ENCODE peak calls at places on chromosomes 2 and 18, in four cellular contexts. X is thoracic aorta, C is GM23248, J is colonic mucosa. M is an unnamed sample. For H3K4me1, the result is how much of the 10 kb centered on the place peaks cover.

GRCh38 chr2:176161817-176162626 is 4.9 kb downstream of the HOXD3 start:
- DNase-seq in X (no peak), C (peak), J (no peak), M (no peak)

GRCh38 chr2:71833855-71834554 is 313.7 kb downstream of the CYP26B1 start:
- DNase-seq in X (no peak), C (peak), J (peak), M (peak)

GRCh38 chr2:202113571-202114142 is 40.6 kb downstream of the KIAA2012 start:
- DNase-seq in X (no peak), C (peak), J (no peak), M (no peak)

GRCh38 chr2:192499476-192499875 is 304.7 kb upstream of the TMEFF2 start:
- DNase-seq in X (no peak), C (peak), J (no peak), M (no peak)

GRCh38 chr18:13397504-13398163 is 179.1 kb downstream of the LDLRAD4 start:
- DNase-seq in X (no peak), C (no peak), J (no peak), M (no peak)

GRCh38 chr2:78940998-78941397 is 84.5 kb upstream of the REG3G start:
- DNase-seq in X (no peak), C (no peak), J (no peak), M (no peak)

GRCh38 chr2:84959045-84959493 is 11.9 kb upstream of the KCMF1 start:
- DNase-seq in X (no peak), C (peak), J (no peak), M (no peak)

GRCh38 chr18:9898792-9899549 is 13.2 kb downstream of the TXNDC2 start:
- DNase-seq in X (no peak), C (peak), J (no peak), M (no peak)

GRCh38 chr2:175690113-175690716 is 311.9 kb downstream of the LNPK start:
- DNase-seq in X (no peak), C (peak), J (peak), M (no peak)

GRCh38 chr18:27202771-27203170 is 17.7 kb upstream of the CHST9 start:
- DNase-seq in X (no peak), C (no peak), J (no peak), M (no peak)

GRCh38 chr2:200028998-200029397 is 73.6 kb downstream of the MAIP1 start:
- DNase-seq in X (no peak), C (no peak), J (no peak), M (no peak)

GRCh38 chr2:120673205-120673550 is 62.5 kb upstream of the GLI2 start:
- DNase-seq in X (no peak), C (no peak), J (no peak), M (no peak)

GRCh38 chr2:241279413-241279812 is 36.1 kb downstream of the HDLBP start:
- DNase-seq in X (no peak), C (peak), J (no peak), M (no peak)

GRCh38 chr2:135974036-135974435 is 11.4 kb downstream of the DARS1 start:
- DNase-seq in X (no peak), C (no peak), J (no peak), M (no peak)

GRCh38 chr2:240259924-240260529 is 119.6 kb upstream of the OTOS start:
- DNase-seq in X (no peak), C (no peak), J (no peak), M (peak)

GRCh38 chr2:65744801-65745200 is 312.4 kb upstream of the SPRED2 start:
- DNase-seq in X (no peak), C (no peak), J (no peak), M (no peak)

GRCh38 chr2:46364797-46365457 is 67.7 kb downstream of the EPAS1 start:
- DNase-seq in X (no peak), C (peak), J (peak), M (no peak)

GRCh38 chr2:23536326-23536725 is 151.3 kb downstream of the KLHL29 start:
- DNase-seq in X (no peak), C (no peak), J (no peak), M (no peak)

GRCh38 chr18:14086459-14087231 is 45.6 kb downstream of the ZNF519 start:
- DNase-seq in X (no peak), C (peak), J (no peak), M (no peak)

GRCh38 chr2:128716371-128716770 is 397.7 kb upstream of the HS6ST1 start:
- DNase-seq in X (no peak), C (no peak), J (peak), M (no peak)

GRCh38 chr2:28434600-28434989 is 41.9 kb downstream of the FOSL2 start:
- DNase-seq in X (no peak), C (no peak), J (no peak), M (peak)

GRCh38 chr2:28437918-28438317 is 45.3 kb downstream of the FOSL2 start:
- DNase-seq in X (no peak), C (no peak), J (no peak), M (no peak)

GRCh38 chr2:28435796-28436425 is 43.3 kb downstream of the FOSL2 start:
- DNase-seq in X (no peak), C (no peak), J (peak), M (no peak)

GRCh38 chr2:28437142-28437835 is 44.6 kb downstream of the FOSL2 start:
- DNase-seq in X (no peak), C (peak), J (peak), M (no peak)

DNA sequence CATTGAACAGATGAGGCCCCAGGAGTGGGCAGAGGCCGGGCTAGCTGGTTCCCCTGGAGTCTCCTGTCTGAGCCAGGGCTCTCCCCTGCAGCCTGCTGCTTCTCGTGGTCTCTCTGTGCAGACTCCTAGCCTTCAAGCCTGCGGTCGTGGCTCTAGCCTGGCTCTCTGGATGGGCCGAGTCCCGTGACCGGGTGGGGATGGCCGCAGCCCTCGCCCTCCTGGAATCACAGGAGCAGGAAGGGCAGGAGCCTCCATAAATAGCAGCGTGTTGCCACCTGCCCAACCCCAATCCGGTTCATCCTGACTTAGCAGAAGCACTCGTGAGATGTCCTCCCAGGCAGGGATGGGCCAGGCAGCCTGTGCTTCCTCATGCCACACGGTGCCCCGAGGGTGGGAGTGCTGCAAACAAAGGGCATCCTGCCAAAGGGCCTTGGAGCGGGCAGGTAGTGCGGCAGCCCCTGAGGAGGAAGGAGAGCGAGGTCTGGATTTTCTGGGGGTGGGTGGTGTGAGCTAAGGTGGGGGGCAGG is 43.9 kb downstream of the FOSL2 start:
- DNase-seq in X (no peak), C (no peak), J (peak), M (peak)
- H3K27ac ChIP-seq in X (no peak), C (no peak), J (peak), M (no peak)

GRCh38 chr2:147879846-147880245 is 35.0 kb downstream of the ACVR2A start:
- DNase-seq in X (no peak), C (no peak), J (no peak), M (no peak)
- H3K4me1 ChIP-seq in X (under half), C (under half), J (under half), M (half or more)

DNA sequence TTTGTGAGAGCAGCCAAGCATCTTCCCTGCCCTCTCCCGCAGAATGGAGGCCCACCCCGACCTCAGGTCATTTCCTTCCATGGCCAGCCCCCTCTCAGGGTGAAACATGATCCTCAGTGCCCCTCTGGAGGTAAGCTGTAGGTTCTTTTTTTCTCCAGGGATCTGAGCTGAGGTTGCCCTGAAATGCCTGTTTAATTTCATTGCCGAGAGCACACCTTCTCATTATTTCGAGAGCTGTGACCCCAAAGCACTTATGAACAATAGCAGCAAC is 122.6 kb upstream of the LGALSL start:
- DNase-seq in X (no peak), C (no peak), J (no peak), M (no peak)
- H3K27ac ChIP-seq in X (peak), C (no peak), J (no peak), M (peak)

GRCh38 chr2:24815171-24815570 is 21.9 kb downstream of the CENPO start:
- DNase-seq in X (no peak), C (no peak), J (no peak), M (no peak)

GRCh38 chr2:24818721-24819167 is 25.5 kb downstream of the CENPO start:
- DNase-seq in X (no peak), C (peak), J (peak), M (no peak)

GRCh38 chr2:24816884-24817283 is 23.7 kb downstream of the CENPO start:
- DNase-seq in X (no peak), C (peak), J (peak), M (no peak)

GRCh38 chr2:24814498-24814897 is 21.3 kb downstream of the CENPO start:
- DNase-seq in X (no peak), C (no peak), J (no peak), M (no peak)

GRCh38 chr2:24816404-24816803 is 23.2 kb downstream of the CENPO start:
- DNase-seq in X (no peak), C (no peak), J (peak), M (no peak)
- H3K4me1 ChIP-seq in X (under half), C (under half), J (under half), M (under half)

GRCh38 chr2:213161759-213162514 is 10.5 kb upstream of the IKZF2 start:
- DNase-seq in X (no peak), C (peak), J (no peak), M (no peak)
- H3K27ac ChIP-seq in X (no peak), C (peak), J (no peak), M (no peak)

GRCh38 chr2:111122631-111123421 is 2.1 kb downstream of the BCL2L11 start:
- DNase-seq in X (no peak), C (peak), J (peak), M (peak)
- H3K4me1 ChIP-seq in X (under half), C (under half), J (under half), M (under half)

DNA sequence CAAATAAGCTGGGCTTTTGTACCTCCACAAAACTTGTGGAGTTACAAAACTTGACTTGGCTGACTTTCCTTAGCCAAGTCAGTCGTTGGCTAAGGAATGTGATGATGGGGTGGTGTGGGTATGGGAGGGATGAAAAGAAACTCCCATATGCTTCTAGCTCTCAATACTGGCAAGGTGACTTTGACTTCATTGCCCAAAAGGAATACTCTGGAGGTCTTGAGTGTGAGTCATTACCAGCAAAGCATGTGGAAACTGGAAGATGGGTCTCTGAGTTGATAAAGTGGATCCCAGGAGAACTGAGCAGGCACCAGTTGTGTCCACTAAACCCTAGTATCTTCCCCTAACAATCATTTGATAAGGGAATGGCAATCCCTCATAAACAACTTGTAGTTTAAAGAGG is 226.7 kb downstream of the GULP1 start:
- DNase-seq in X (no peak), C (peak), J (no peak), M (no peak)
- H3K27ac ChIP-seq in X (no peak), C (no peak), J (no peak), M (no peak)

DNA sequence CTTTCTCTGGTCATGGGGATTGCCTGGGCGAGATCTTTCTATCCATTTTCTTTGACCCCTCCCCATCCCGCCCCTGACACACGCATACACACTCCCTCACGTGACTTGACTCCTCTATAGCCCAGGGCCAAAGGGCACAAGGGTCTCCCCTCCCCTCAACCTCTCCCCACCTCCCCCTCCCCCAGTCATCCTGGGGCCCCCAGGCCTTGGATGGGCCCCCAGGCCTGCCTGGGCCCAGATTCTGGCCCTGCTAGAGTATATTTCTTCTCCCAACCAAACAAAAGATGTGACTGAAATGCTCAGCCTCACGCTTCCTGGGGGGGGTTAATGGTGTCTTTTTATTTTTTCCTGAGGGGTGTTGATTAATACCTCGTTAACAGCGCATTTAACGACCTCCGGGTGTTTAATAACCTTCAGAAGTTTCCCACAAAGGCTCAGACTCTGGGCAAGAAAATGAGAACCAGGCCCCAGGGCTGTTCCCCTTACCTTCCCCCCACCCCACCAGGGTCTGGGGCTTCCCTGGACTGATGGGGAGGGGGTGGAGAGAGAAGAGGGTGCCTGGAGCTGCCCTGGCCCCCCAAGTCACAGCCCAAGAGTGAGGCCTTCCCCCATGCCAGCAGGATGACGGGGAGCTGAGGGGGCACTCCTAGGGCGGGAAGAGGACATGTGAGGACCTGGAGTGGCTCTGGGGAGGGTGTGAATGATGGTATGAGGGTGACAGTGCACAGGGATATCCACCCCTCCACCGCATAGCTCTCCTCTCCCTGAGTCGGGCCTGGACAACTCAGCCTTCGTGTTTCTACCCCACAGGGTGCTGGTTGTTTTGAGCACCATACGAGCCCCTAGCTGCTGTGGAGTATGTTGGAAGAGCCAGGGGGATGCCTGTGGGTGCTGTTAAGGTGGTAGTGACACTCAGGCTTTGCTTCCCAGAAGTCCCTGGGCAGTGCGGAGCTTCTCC is 3.6 kb downstream of the PKDCC start:
- DNase-seq in X (no peak), C (no peak), J (peak), M (no peak)
- H3K4me1 ChIP-seq in X (under half), C (under half), J (under half), M (half or more)